ENCODE peak calls at places on chromosomes 11 and 22, in seven cellular contexts. U, K, X, B, D, C and I are unnamed samples.

GRCh38 chr11:119347940-119348339 is 1.4 kb upstream of the MFRP start:
- DNase-seq in U (no peak), K (no peak), X (no peak), B (no peak), D (no peak), C (no peak), I (no peak)

GRCh38 chr11:66996609-66997273 is 21.6 kb downstream of the C11orf86 start:
- DNase-seq in U (no peak), K (peak), X (no peak), B (peak), D (no peak), C (no peak), I (no peak)

GRCh38 chr11:114280696-114281095 is 15.5 kb upstream of the NNMT start:
- DNase-seq in U (peak), K (peak), X (peak), B (peak), D (peak), C (peak), I (peak)

GRCh38 chr11:109984634-109985289 is 108.4 kb upstream of the ZC3H12C start:
- DNase-seq in U (no peak), K (no peak), X (no peak), B (no peak), D (no peak), C (no peak), I (no peak)

GRCh38 chr11:1701041-1701807 is 4.2 kb downstream of the KRTAP5-6 start:
- DNase-seq in U (no peak), K (no peak), X (no peak), B (no peak), D (peak), C (no peak), I (no peak)

GRCh38 chr11:4541071-4541470 is 3.9 kb upstream of the OR52M1 start:
- DNase-seq in U (no peak), K (no peak), X (no peak), B (no peak), D (no peak), C (no peak), I (no peak)

GRCh38 chr11:57323503-57324153 is 1.1 kb downstream of the TNKS1BP1 start:
- DNase-seq in U (peak), K (no peak), X (peak), B (peak), D (no peak), C (no peak), I (no peak)

GRCh38 chr22:35510951-35511350 is 29.7 kb upstream of the RASD2 start:
- DNase-seq in U (no peak), K (no peak), X (no peak), B (no peak), D (no peak), C (no peak), I (no peak)

GRCh38 chr11:26014456-26015115 is 317.3 kb upstream of the ANO3 start:
- DNase-seq in U (no peak), K (no peak), X (no peak), B (no peak), D (no peak), C (no peak), I (no peak)

GRCh38 chr22:46172522-46172921 is 22.2 kb downstream of the PPARA start:
- DNase-seq in U (no peak), K (no peak), X (no peak), B (no peak), D (peak), C (no peak), I (no peak)

GRCh38 chr11:28011813-28012212 is 96.1 kb downstream of the KIF18A start:
- DNase-seq in U (no peak), K (no peak), X (no peak), B (no peak), D (no peak), C (no peak), I (no peak)

GRCh38 chr22:26775394-26775793 is 118.0 kb downstream of the MIAT start:
- DNase-seq in U (no peak), K (no peak), X (no peak), B (no peak), D (no peak), C (no peak), I (no peak)

GRCh38 chr11:68353118-68353517 is 40.7 kb downstream of the LRP5 start:
- DNase-seq in U (no peak), K (no peak), X (no peak), B (no peak), D (no peak), C (no peak), I (no peak)

GRCh38 chr11:36945384-36945783 is 347.3 kb upstream of the RAG2 start:
- DNase-seq in U (no peak), K (no peak), X (no peak), B (peak), D (peak), C (no peak), I (no peak)

GRCh38 chr11:88151866-88152265 is 23.4 kb downstream of the RAB38 start:
- DNase-seq in U (no peak), K (no peak), X (no peak), B (no peak), D (no peak), C (no peak), I (no peak)

GRCh38 chr11:46367916-46368267 is 13.6 kb upstream of the MDK start:
- DNase-seq in U (no peak), K (no peak), X (no peak), B (no peak), D (no peak), C (no peak), I (no peak)
- TF ChIP-seq CTCF in U (no peak), K (no peak), X (no peak), B (no peak), D (no peak), C (no peak), I (peak)

GRCh38 chr11:131737357-131737756 is 366.9 kb downstream of the NTM start:
- DNase-seq in U (no peak), K (no peak), X (no peak), B (no peak), D (no peak), C (no peak), I (no peak)
- TF ChIP-seq CTCF in U (no peak), K (no peak), X (no peak), B (no peak), D (peak), C (no peak), I (no peak)

GRCh38 chr11:128448981-128449713 is 138.2 kb downstream of the ETS1 start:
- DNase-seq in U (no peak), K (no peak), X (no peak), B (no peak), D (peak), C (no peak), I (no peak)

GRCh38 chr11:128448487-128448886 is 138.9 kb downstream of the ETS1 start:
- DNase-seq in U (no peak), K (no peak), X (no peak), B (peak), D (no peak), C (no peak), I (no peak)

GRCh38 chr11:128453444-128454336 is 133.7 kb downstream of the ETS1 start:
- DNase-seq in U (no peak), K (peak), X (peak), B (peak), D (no peak), C (no peak), I (peak)

GRCh38 chr11:128450882-128451647 is 136.3 kb downstream of the ETS1 start:
- DNase-seq in U (no peak), K (no peak), X (no peak), B (no peak), D (no peak), C (no peak), I (no peak)

GRCh38 chr11:128451651-128452470 is 135.5 kb downstream of the ETS1 start:
- DNase-seq in U (no peak), K (no peak), X (peak), B (peak), D (no peak), C (peak), I (peak)
- TF ChIP-seq CTCF in U (no peak), K (no peak), X (no peak), B (no peak), D (no peak), C (no peak), I (no peak)

GRCh38 chr22:43841742-43842141 is 20.6 kb downstream of the SULT4A1 start:
- DNase-seq in U (no peak), K (no peak), X (no peak), B (no peak), D (no peak), C (peak), I (no peak)

GRCh38 chr22:43844560-43845545 is 17.5 kb downstream of the SULT4A1 start:
- DNase-seq in U (no peak), K (no peak), X (no peak), B (no peak), D (no peak), C (peak), I (no peak)

GRCh38 chr22:43845981-43846380 is 16.3 kb downstream of the SULT4A1 start:
- DNase-seq in U (peak), K (no peak), X (no peak), B (no peak), D (no peak), C (peak), I (no peak)

GRCh38 chr22:43846966-43847365 is 15.3 kb downstream of the SULT4A1 start:
- DNase-seq in U (no peak), K (no peak), X (no peak), B (no peak), D (no peak), C (peak), I (no peak)

GRCh38 chr22:43843783-43844530 is 18.4 kb downstream of the SULT4A1 start:
- DNase-seq in U (no peak), K (no peak), X (no peak), B (no peak), D (no peak), C (peak), I (no peak)
- TF ChIP-seq CTCF in U (no peak), K (no peak), X (no peak), B (no peak), D (no peak), C (no peak), I (no peak)

GRCh38 chr11:3165152-3165705 is at the start of gene OSBPL5:
- DNase-seq in U (peak), K (peak), X (peak), B (peak), D (peak), C (peak), I (peak)

GRCh38 chr11:3165916-3166267 is 782 bp upstream of the OSBPL5 start:
- DNase-seq in U (peak), K (no peak), X (no peak), B (no peak), D (no peak), C (peak), I (no peak)

GRCh38 chr11:3169235-3169951 is 4.3 kb upstream of the OSBPL5 start:
- DNase-seq in U (peak), K (no peak), X (no peak), B (peak), D (peak), C (no peak), I (peak)

GRCh38 chr11:3166268-3167142 is 1.4 kb upstream of the OSBPL5 start:
- DNase-seq in U (peak), K (no peak), X (peak), B (no peak), D (no peak), C (no peak), I (no peak)

DNA sequence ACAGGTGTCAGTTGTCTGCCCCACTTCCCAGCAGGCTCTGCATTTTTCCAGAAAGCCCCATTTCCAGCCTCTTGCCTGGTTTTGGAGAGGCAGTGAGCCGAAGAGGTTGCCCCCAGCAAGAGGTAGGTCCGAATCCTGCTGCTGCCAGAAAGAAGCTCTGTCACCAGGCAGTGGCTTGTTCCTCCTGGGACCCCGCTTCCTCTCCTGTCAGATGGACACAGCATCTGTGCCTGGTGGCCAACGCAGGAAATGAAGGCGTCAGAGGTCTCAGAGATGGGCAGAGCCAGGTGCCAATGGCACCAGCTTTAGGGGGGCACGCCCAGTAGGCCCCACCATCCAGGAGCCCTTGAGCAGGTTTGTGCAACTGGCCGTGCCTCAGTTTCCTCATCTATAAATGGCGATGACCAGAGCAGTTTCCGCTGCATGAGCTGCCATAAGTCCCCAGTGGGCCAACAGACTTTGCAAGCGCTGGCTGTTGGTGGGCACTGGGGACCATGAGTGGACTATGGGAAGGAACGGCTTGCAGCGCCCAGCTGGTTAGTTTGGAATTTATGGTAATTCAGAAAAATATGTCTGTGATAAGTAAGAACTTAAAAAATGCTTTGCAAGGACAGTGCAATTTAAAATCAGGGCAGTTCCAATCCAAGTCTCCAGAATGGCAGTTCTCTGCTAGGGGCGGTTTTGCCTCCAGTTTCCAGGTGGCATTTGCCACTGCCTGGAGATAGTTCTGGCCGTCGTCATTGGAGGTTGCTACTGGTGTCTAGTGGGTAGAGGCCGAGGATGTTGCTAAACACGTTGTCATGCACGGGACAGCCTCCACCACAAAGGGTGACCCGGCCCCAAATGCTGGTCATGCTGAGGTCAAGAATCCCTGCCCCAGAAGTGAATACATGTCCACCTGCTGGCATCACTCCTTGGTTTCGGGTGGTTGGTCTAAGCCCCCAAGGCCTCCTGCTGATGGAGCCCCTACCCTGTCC is 2.3 kb upstream of the OSBPL5 start:
- DNase-seq in U (no peak), K (no peak), X (no peak), B (no peak), D (no peak), C (no peak), I (no peak)
- TF ChIP-seq CTCF in U (no peak), K (no peak), X (no peak), B (no peak), D (no peak), C (no peak), I (no peak)

DNA sequence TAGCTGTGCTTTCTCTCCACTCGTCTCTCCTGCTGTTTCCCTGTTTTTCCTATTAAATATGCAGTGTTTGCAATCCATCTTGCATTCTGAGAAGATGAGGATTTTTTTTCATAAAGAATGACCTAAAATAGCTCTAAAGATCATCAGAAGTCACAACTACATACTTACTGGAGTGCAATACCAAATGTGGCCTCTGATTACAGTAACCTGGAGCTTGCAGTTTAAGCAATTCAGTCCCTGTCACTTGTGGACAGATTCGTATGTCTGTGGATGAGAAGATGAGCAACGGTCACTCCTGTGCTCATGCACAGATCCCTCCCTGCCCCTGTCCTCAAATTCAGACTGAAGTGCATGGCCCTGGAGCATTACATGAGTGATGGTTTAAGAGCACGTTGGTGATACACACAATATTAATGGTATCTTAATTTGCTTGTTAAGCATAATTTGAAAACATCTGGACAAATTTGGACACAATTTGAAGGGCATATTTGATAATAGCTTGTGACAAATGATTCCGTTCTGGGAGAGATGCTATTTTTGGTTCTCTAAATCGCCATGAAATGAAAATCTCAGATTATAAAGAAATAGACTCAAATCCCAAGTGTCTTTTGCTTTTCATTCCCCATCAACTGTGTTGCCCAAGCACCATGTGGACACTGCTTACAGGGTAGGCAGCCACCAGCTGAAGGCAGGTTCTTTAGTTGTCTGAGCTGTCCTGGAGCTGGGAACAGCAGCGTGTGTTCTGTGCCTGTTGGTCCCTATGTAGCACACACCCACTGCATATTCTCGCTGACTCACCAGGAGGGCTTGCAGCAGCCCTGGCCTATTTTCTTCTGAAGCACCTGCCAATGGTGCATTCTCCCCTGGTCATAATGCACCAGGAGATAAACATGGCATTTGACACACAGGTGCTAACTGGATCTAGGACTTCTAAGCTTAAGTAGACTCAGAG is 32.6 kb upstream of the PRAME start:
- DNase-seq in U (no peak), K (no peak), X (no peak), B (peak), D (no peak), C (no peak), I (no peak)
- TF ChIP-seq CTCF in U (no peak), K (no peak), X (no peak), B (no peak), D (peak), C (no peak), I (no peak)

GRCh38 chr11:62881579-62882427 is 1.1 kb downstream of the SLC3A2 start:
- DNase-seq in U (peak), K (peak), X (peak), B (peak), D (peak), C (peak), I (peak)
- TF ChIP-seq CTCF in U (no peak), K (no peak), X (no peak), B (no peak), D (no peak), C (no peak), I (no peak)

DNA sequence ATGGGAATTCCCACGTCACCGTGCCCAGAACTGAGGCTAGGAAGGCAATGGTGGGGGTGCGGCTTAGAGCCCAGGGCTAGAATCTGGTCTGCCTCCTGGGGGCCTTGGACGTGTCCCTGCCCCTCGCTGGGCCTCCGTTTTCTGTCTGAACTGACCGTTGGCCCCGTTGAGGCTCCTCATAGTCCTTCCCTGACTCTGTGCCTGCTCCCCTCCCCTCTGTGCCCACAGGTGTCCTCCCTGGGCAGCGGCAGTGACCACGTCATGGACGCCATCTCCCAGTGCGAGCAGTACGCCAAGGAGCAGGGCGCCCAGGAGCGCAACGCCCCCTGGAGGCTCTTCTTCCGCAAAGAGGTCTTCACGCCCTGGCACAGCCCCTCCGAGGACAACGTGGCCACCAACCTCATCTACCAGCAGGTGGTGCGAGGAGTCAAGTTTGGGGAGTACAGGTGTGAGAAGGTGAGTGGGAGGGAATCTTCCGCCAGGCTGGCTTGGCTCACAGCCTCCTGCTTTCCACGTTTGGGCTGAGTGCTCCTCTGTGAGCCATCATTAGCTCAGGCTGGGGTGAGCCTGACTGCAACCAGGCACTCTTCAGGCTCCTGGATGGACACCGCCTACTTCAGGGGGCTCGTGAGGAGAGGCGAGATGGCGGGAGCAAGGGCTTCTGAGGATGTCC is 63.9 kb downstream of the MYO7A start:
- DNase-seq in U (no peak), K (no peak), X (peak), B (peak), D (peak), C (peak), I (no peak)
- TF ChIP-seq CTCF in U (peak), K (peak), X (peak), B (peak), D (peak), C (peak), I (peak)

GRCh38 chr11:46160100-46160499 is 38.8 kb upstream of the PHF21A start:
- DNase-seq in U (no peak), K (no peak), X (no peak), B (no peak), D (no peak), C (no peak), I (no peak)
- TF ChIP-seq CTCF in U (no peak), K (no peak), X (no peak), B (no peak), D (no peak), C (peak), I (no peak)